ENCODE peak calls at places on chromosomes 16 and 17, in six cellular contexts. Z, V, L, X, H and T are unnamed samples.
A peak's percentile ranks its signal among the peaks of the same experiment; 100 is the strongest.

GRCh38 chr17:37476431-37477130 is 13.1 kb upstream of the DUSP14 start:
- DNase-seq in X (peak; percentile 63), Z (peak; percentile 40), H (no peak), L (peak; percentile 78), V (no peak), T (no peak)

GRCh38 chr16:67336646-67337045 is 10.0 kb downstream of the LRRC36 start:
- DNase-seq in Z (no peak), X (no peak), V (no peak), H (no peak), L (peak; percentile 73), T (no peak)

GRCh38 chr17:2398655-2399571 is 1.9 kb downstream of the MNT start:
- DNase-seq in L (peak; percentile 68), H (peak; percentile 70), Z (no peak), X (peak; percentile 81), V (peak; percentile 58), T (peak; percentile 57)

GRCh38 chr17:57401556-57402488 is 145.5 kb downstream of the MSI2 start:
- DNase-seq in Z (no peak), V (peak; percentile 49), L (no peak), H (no peak), X (no peak), T (no peak)

GRCh38 chr17:29718446-29719039 is 95.8 kb upstream of the CORO6 start:
- DNase-seq in H (no peak), L (no peak), V (no peak), Z (peak; percentile 19), X (no peak), T (no peak)

GRCh38 chr17:7284911-7285310 is 3.4 kb downstream of the SLC2A4 start:
- DNase-seq in V (no peak), Z (no peak), X (no peak), L (no peak), H (no peak), T (no peak)

GRCh38 chr17:17087424-17088103 is 45.3 kb downstream of the MPRIP start:
- DNase-seq in X (no peak), L (no peak), H (peak; percentile 15), V (no peak), Z (peak; percentile 69), T (peak; percentile 47)

GRCh38 chr16:70746040-70746707 is 54.8 kb downstream of the VAC14 start:
- DNase-seq in Z (no peak), X (peak; percentile 87), H (peak; percentile 72), V (no peak), L (peak; percentile 82), T (peak; percentile 78)

GRCh38 chr17:882827-883585 is 96.6 kb downstream of the NXN start:
- DNase-seq in X (no peak), L (peak; percentile 28), V (peak; percentile 31), Z (peak; percentile 84), H (peak; percentile 71), T (no peak)

GRCh38 chr16:68445458-68445857 is 2.9 kb downstream of the SMPD3 start:
- DNase-seq in X (peak; percentile 38), Z (no peak), H (peak; percentile 61), V (peak; percentile 82), L (peak; percentile 58), T (peak; percentile 61)

GRCh38 chr16:73172621-73173312 is 124.8 kb upstream of the ZFHX3 start:
- DNase-seq in V (no peak), X (peak; percentile 74), L (peak; percentile 38), H (peak; percentile 81), Z (no peak), T (no peak)

GRCh38 chr17:45129940-45130639 is 2.2 kb downstream of the PLCD3 start:
- DNase-seq in X (peak; percentile 88), V (no peak), H (peak; percentile 88), L (no peak), Z (peak; percentile 48), T (no peak)

GRCh38 chr16:4649744-4650442 is 25.3 kb downstream of the MGRN1 start:
- DNase-seq in H (no peak), Z (no peak), X (no peak), L (no peak), V (no peak), T (no peak)

GRCh38 chr16:85354623-85355514 is 242.6 kb upstream of the CIBAR2 start:
- DNase-seq in H (no peak), X (peak; percentile 97), L (peak; percentile 62), V (no peak), Z (no peak), T (no peak)

GRCh38 chr16:57987441-57988177 is 12.9 kb downstream of the ZNF319 start:
- DNase-seq in V (no peak), Z (no peak), H (no peak), X (no peak), L (no peak), T (no peak)

GRCh38 chr16:84397090-84397489 is 28.8 kb downstream of the ATP2C2 start:
- DNase-seq in L (no peak), H (no peak), V (no peak), X (no peak), Z (no peak), T (no peak)

GRCh38 chr16:2002406-2003230 is 7.0 kb downstream of the ZNF598 start:
- DNase-seq in V (no peak), X (no peak), H (no peak), L (no peak), Z (no peak), T (no peak)

GRCh38 chr17:81237591-81238489 is 1.0 kb downstream of the TEPSIN start:
- DNase-seq in L (no peak), X (no peak), V (no peak), H (no peak), Z (no peak), T (no peak)

GRCh38 chr17:62931101-62931500 is 34.9 kb upstream of the TANC2 start:
- DNase-seq in L (peak; percentile 14), H (no peak), X (no peak), V (no peak), Z (no peak), T (no peak)

GRCh38 chr16:85395207-85395912 is 217.8 kb upstream of the GSE1 start:
- DNase-seq in H (peak; percentile 86), Z (no peak), L (peak; percentile 96), V (peak; percentile 11), X (peak; percentile 99), T (peak; percentile 34)

GRCh38 chr17:38702900-38703741 is 2.0 kb upstream of the MLLT6 start:
- DNase-seq in H (no peak), Z (no peak), V (no peak), X (no peak), L (no peak), T (no peak)